ENCODE peak calls at places on chromosomes 4 and X, in eight cellular contexts. D, F, S, E, P, J, U and L are unnamed samples. For H3K36me3, the result is how much of the 10 kb centered on the place peaks cover.

GRCh38 chrX:57932266-57932665 is 22.0 kb upstream of the ZXDA start:
- DNase-seq in D (no peak), F (no peak), S (no peak), E (no peak), P (no peak), J (no peak), U (no peak), L (no peak)

GRCh38 chr4:77697860-77698599 is 92.4 kb downstream of the CXCL13 start:
- DNase-seq in D (no peak), F (no peak), S (no peak), E (peak), P (peak), J (no peak), U (peak), L (no peak)

GRCh38 chr4:6134612-6135220 is 65.6 kb downstream of the JAKMIP1 start:
- DNase-seq in D (no peak), F (no peak), S (no peak), E (no peak), P (no peak), J (peak), U (no peak), L (no peak)

GRCh38 chr4:180650273-180650672 is 1592.9 kb upstream of the TENM3 start:
- DNase-seq in D (no peak), F (no peak), S (no peak), E (no peak), P (no peak), J (no peak), U (no peak), L (no peak)

GRCh38 chr4:189785257-189785656 is 155.4 kb upstream of the FRG1 start:
- DNase-seq in D (no peak), F (no peak), S (no peak), E (no peak), P (no peak), J (no peak), U (no peak), L (no peak)

GRCh38 chrX:8845060-8845459 is 43.9 kb upstream of the FAM9A start:
- DNase-seq in D (no peak), F (no peak), S (no peak), E (no peak), P (no peak), J (no peak), U (no peak), L (no peak)

GRCh38 chr4:39855909-39856512 is 121.7 kb downstream of the PDS5A start:
- DNase-seq in D (no peak), F (no peak), S (no peak), E (no peak), P (no peak), J (no peak), U (no peak), L (no peak)

GRCh38 chr4:168857546-168858314 is 152.3 kb downstream of the CBR4 start:
- DNase-seq in D (peak), F (no peak), S (no peak), E (no peak), P (no peak), J (no peak), U (no peak), L (no peak)

GRCh38 chr4:182922551-182923284 is 5.5 kb upstream of the DCTD start:
- DNase-seq in D (no peak), F (no peak), S (no peak), E (no peak), P (peak), J (no peak), U (no peak), L (no peak)

GRCh38 chr4:151700566-151701316 is 60.1 kb downstream of the GATB start:
- DNase-seq in D (no peak), F (no peak), S (no peak), E (no peak), P (no peak), J (no peak), U (no peak), L (no peak)

GRCh38 chr4:2330119-2331042 is 68.5 kb upstream of the MXD4 start:
- DNase-seq in D (no peak), F (no peak), S (peak), E (no peak), P (no peak), J (no peak), U (no peak), L (no peak)

GRCh38 chr4:32624943-32625603 is 1904.9 kb downstream of the PCDH7 start:
- DNase-seq in D (no peak), F (no peak), S (no peak), E (no peak), P (no peak), J (no peak), U (no peak), L (no peak)

GRCh38 chrX:133246921-133247320 is 28.8 kb upstream of the TFDP3 start:
- DNase-seq in D (no peak), F (no peak), S (no peak), E (no peak), P (no peak), J (no peak), U (no peak), L (no peak)

GRCh38 chr4:184732126-184732525 is 1.8 kb downstream of the CENPU start:
- DNase-seq in D (no peak), F (peak), S (no peak), E (no peak), P (no peak), J (no peak), U (no peak), L (no peak)

GRCh38 chrX:126719208-126719607 is 100.3 kb upstream of the PRR32 start:
- DNase-seq in D (no peak), F (no peak), S (no peak), E (no peak), P (no peak), J (no peak), U (no peak), L (no peak)

GRCh38 chr4:145503486-145504072 is 21.9 kb downstream of the SMAD1 start:
- DNase-seq in D (no peak), F (no peak), S (no peak), E (no peak), P (no peak), J (no peak), U (no peak), L (no peak)

GRCh38 chr4:153788419-153789276 is at the start of gene SFRP2:
- DNase-seq in D (no peak), F (no peak), S (no peak), E (no peak), P (no peak), J (no peak), U (peak), L (no peak)

GRCh38 chr4:156634612-156635011 is 337.0 kb downstream of the PDGFC start:
- DNase-seq in D (no peak), F (no peak), S (no peak), E (no peak), P (no peak), J (no peak), U (no peak), L (no peak)

GRCh38 chrX:26613951-26614350 is 398.0 kb downstream of the MAGEB5 start:
- DNase-seq in D (no peak), F (no peak), S (no peak), E (no peak), P (no peak), J (no peak), U (no peak), L (no peak)

GRCh38 chr4:140150636-140150885 is 3.4 kb downstream of the MAML3 start:
- DNase-seq in D (peak), F (no peak), S (no peak), E (peak), P (peak), J (no peak), U (no peak), L (peak)

GRCh38 chrX:69285401-69285871 is 120.2 kb upstream of the PJA1 start:
- DNase-seq in D (peak), F (no peak), S (no peak), E (no peak), P (no peak), J (no peak), U (peak), L (no peak)

GRCh38 chr4:151797131-151797530 is 36.3 kb upstream of the GATB start:
- DNase-seq in D (no peak), F (no peak), S (no peak), E (no peak), P (no peak), J (no peak), U (no peak), L (no peak)

GRCh38 chr4:106898621-106899230 is 137.4 kb downstream of the DKK2 start:
- DNase-seq in D (no peak), F (no peak), S (no peak), E (no peak), P (no peak), J (no peak), U (no peak), L (no peak)

GRCh38 chr4:64777286-64777685 is 368.0 kb upstream of the TECRL start:
- DNase-seq in D (no peak), F (no peak), S (no peak), E (no peak), P (no peak), J (no peak), U (no peak), L (no peak)

GRCh38 chrX:319579-320125 is 1.1 kb upstream of the GTPBP6 start:
- DNase-seq in D (no peak), F (peak), S (no peak), E (no peak), P (peak), J (no peak), U (peak), L (no peak)

GRCh38 chrX:37905436-37906147 is 58.2 kb upstream of the DYNLT3 start:
- DNase-seq in D (no peak), F (no peak), S (no peak), E (peak), P (peak), J (peak), U (no peak), L (no peak)

GRCh38 chr4:8599657-8600056 is 7.1 kb downstream of the CPZ start:
- DNase-seq in D (no peak), F (no peak), S (no peak), E (no peak), P (no peak), J (no peak), U (no peak), L (no peak)

GRCh38 chrX:8730812-8731578 is 942 bp downstream of the ANOS1 start:
- DNase-seq in D (no peak), F (no peak), S (no peak), E (no peak), P (no peak), J (no peak), U (peak), L (no peak)

GRCh38 chr4:184529283-184529682 is 54.9 kb upstream of the IRF2 start:
- DNase-seq in D (no peak), F (peak), S (peak), E (no peak), P (no peak), J (no peak), U (no peak), L (no peak)

GRCh38 chr4:125739760-125740159 is 425.0 kb downstream of the FAT4 start:
- DNase-seq in D (peak), F (no peak), S (no peak), E (no peak), P (no peak), J (no peak), U (no peak), L (no peak)

GRCh38 chrX:144730486-144730885 is 516.8 kb upstream of the SPANXN1 start:
- DNase-seq in D (no peak), F (no peak), S (no peak), E (no peak), P (no peak), J (no peak), U (no peak), L (no peak)

GRCh38 chrX:152897216-152898144 is at the start of gene ZNF185:
- DNase-seq in D (no peak), F (peak), S (no peak), E (peak), P (peak), J (no peak), U (no peak), L (no peak)

GRCh38 chr4:185143596-185143969 is 517 bp downstream of the SLC25A4 start:
- DNase-seq in D (peak), F (no peak), S (no peak), E (peak), P (peak), J (peak), U (peak), L (no peak)

GRCh38 chr4:150176559-150176958 is 98.3 kb downstream of the DCLK2 start:
- DNase-seq in D (peak), F (no peak), S (peak), E (no peak), P (no peak), J (no peak), U (no peak), L (no peak)

GRCh38 chr4:56937262-56937661 is 29.6 kb downstream of the REST start:
- DNase-seq in D (no peak), F (peak), S (no peak), E (no peak), P (no peak), J (no peak), U (no peak), L (no peak)

GRCh38 chr4:185796176-185796575 is 15.8 kb downstream of the SORBS2 start:
- DNase-seq in D (no peak), F (no peak), S (no peak), E (no peak), P (no peak), J (no peak), U (no peak), L (no peak)

GRCh38 chr4:20194079-20195013 is 57.4 kb upstream of the SLIT2 start:
- DNase-seq in D (no peak), F (no peak), S (no peak), E (no peak), P (no peak), J (no peak), U (no peak), L (no peak)

GRCh38 chr4:32128549-32128948 is 1408.4 kb downstream of the PCDH7 start:
- DNase-seq in D (no peak), F (no peak), S (no peak), E (no peak), P (no peak), J (no peak), U (no peak), L (no peak)

GRCh38 chr4:183801460-183802168 is 103.5 kb upstream of the STOX2 start:
- DNase-seq in D (no peak), F (no peak), S (no peak), E (no peak), P (no peak), J (no peak), U (no peak), L (no peak)

GRCh38 chrX:40083979-40084359 is 13.8 kb downstream of the BCOR start:
- DNase-seq in D (no peak), F (no peak), S (no peak), E (no peak), P (no peak), J (no peak), U (peak), L (no peak)
- H3K27ac ChIP-seq in D (no peak), F (no peak), S (no peak), E (peak), P (no peak), J (no peak), U (no peak), L (peak)

GRCh38 chrX:3962511-3963350 is 249.3 kb upstream of the PRKX start:
- DNase-seq in D (no peak), F (no peak), S (no peak), E (no peak), P (peak), J (no peak), U (no peak), L (no peak)
- TF ChIP-seq CTCF in D (peak), F (peak), S (peak), E (no peak), P (no peak), J (peak), U (peak), L (peak)

GRCh38 chr4:173272987-173273386 is 61.2 kb downstream of the HMGB2 start:
- DNase-seq in D (no peak), F (no peak), S (no peak), E (no peak), P (no peak), J (no peak), U (no peak), L (no peak)
- H3K36me3 ChIP-seq in D (under half), F (under half), S (under half), E (under half), P (under half), J (under half), U (under half), L (under half)

GRCh38 chr4:73989031-73989430 is 1.0 kb upstream of the PPBP start:
- DNase-seq in D (no peak), F (no peak), S (no peak), E (no peak), P (no peak), J (no peak), U (no peak), L (no peak)

GRCh38 chr4:73988096-73988495 is at the start of gene PPBP:
- DNase-seq in D (no peak), F (no peak), S (no peak), E (no peak), P (no peak), J (no peak), U (no peak), L (no peak)

GRCh38 chr4:73989928-73990327 is 1.9 kb upstream of the PPBP start:
- DNase-seq in D (no peak), F (no peak), S (no peak), E (no peak), P (no peak), J (no peak), U (no peak), L (no peak)

GRCh38 chr4:73985528-73985852 is 2.5 kb downstream of the PPBP start:
- DNase-seq in D (no peak), F (no peak), S (no peak), E (no peak), P (no peak), J (no peak), U (no peak), L (no peak)

DNA sequence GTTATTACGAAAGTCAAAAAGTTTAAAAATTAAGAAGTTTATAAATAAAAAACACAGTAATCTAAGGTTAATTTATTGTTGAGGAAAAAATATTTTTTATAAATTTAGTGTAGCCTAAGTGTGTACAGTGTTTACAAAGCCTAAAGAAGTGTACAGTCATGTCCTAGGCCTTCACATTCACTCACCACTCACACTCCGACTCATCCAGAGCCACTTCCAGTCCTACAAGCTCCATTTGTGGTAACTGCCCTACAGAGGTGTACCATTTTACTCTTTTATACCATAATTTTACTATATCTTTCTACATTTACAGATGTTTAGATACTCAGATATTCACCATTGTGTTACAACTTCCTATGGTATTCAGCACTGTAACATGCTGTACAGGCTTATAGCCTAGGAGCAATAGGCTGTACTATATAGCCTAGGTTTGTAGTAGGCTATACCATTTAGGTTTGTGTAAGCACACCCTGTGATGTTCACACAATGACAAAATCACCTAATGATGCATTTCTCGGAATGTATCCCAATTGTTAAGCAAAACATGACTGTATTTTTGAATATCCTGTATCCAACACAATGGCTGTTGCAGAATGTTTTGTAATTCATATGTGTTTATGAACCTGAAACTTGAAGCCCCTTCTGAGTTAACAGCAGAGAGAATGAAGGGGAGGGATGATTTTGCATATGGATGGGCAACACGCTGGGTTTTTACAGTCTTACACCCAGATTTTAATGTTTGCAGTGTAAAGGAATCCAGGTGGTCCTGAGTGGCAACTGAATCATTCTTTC is 3.1 kb downstream of the PPBP start:
- DNase-seq in D (no peak), F (no peak), S (no peak), E (no peak), P (no peak), J (no peak), U (no peak), L (no peak)
- H3K27ac ChIP-seq in D (no peak), F (no peak), S (no peak), E (no peak), P (no peak), J (no peak), U (no peak), L (no peak)

GRCh38 chrX:150360331-150360730 is 2.8 kb upstream of the MAMLD1 start:
- DNase-seq in D (no peak), F (no peak), S (no peak), E (no peak), P (no peak), J (no peak), U (no peak), L (peak)

GRCh38 chrX:150361777-150362351 is 1.3 kb upstream of the MAMLD1 start:
- DNase-seq in D (no peak), F (no peak), S (no peak), E (no peak), P (no peak), J (peak), U (peak), L (no peak)

GRCh38 chrX:150363561-150364346 is 637 bp downstream of the MAMLD1 start:
- DNase-seq in D (peak), F (no peak), S (no peak), E (no peak), P (peak), J (no peak), U (peak), L (no peak)

GRCh38 chrX:150362599-150363481 is at the start of gene MAMLD1:
- DNase-seq in D (peak), F (no peak), S (peak), E (peak), P (peak), J (peak), U (peak), L (peak)

GRCh38 chrX:150361070-150361776 is 1.9 kb upstream of the MAMLD1 start:
- DNase-seq in D (no peak), F (no peak), S (no peak), E (no peak), P (no peak), J (peak), U (peak), L (peak)
- TF ChIP-seq CTCF in D (no peak), F (peak), S (no peak), E (no peak), P (no peak), J (no peak), U (no peak), L (no peak)

GRCh38 chrX:64377753-64378152 is 17.5 kb downstream of the MTMR8 start:
- DNase-seq in D (no peak), F (no peak), S (no peak), E (no peak), P (no peak), J (no peak), U (no peak), L (no peak)

GRCh38 chrX:64379924-64380323 is 15.3 kb downstream of the MTMR8 start:
- DNase-seq in D (no peak), F (no peak), S (no peak), E (no peak), P (no peak), J (no peak), U (no peak), L (no peak)
- H3K36me3 ChIP-seq in D (under half), F (under half), S (under half), E (under half), P (under half), J (under half), U (under half), L (under half)

GRCh38 chrX:45712067-45712466 is 511.4 kb upstream of the DIPK2B start:
- DNase-seq in D (no peak), F (no peak), S (no peak), E (no peak), P (no peak), J (no peak), U (no peak), L (no peak)

GRCh38 chrX:45711231-45711630 is 510.6 kb upstream of the DIPK2B start:
- DNase-seq in D (no peak), F (no peak), S (no peak), E (no peak), P (no peak), J (no peak), U (no peak), L (no peak)

GRCh38 chrX:45714864-45715263 is 514.2 kb upstream of the DIPK2B start:
- DNase-seq in D (peak), F (no peak), S (no peak), E (no peak), P (no peak), J (no peak), U (no peak), L (no peak)

GRCh38 chrX:45710081-45710801 is 509.6 kb upstream of the DIPK2B start:
- DNase-seq in D (no peak), F (peak), S (no peak), E (no peak), P (no peak), J (no peak), U (no peak), L (no peak)

DNA sequence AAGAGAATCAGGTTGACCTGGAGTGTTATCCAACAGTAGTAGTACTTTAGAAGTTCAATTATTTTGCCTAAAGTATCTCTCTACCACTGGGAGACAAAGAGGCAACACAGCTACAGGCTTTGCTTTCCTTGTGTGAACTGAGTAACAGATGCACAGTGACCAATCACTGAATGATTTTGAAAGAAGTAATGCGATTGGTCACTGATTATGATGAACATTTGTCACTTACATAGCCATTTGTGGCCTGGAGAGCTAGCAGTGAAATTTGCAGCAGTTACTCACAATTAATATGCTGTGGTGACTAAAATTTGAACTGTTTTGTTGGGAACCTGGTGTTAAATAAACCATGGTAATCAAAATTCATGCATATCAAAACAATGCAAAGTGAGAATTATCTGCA is 508.7 kb upstream of the DIPK2B start:
- DNase-seq in D (no peak), F (no peak), S (no peak), E (no peak), P (no peak), J (no peak), U (no peak), L (no peak)
- H3K27ac ChIP-seq in D (no peak), F (peak), S (no peak), E (no peak), P (no peak), J (no peak), U (no peak), L (no peak)